ENCODE peak calls at places on chromosome 11, in eight cellular contexts. One of them, this sample, is unnamed.

GRCh38 chr11:120024046-120024445 is 113.9 kb downstream of the TRIM29 start:
- DNase-seq in AG10803: no peak
- DNase-seq in Calu3: no peak
- DNase-seq in NB4: no peak
- DNase-seq in activated T-helper 1 cell treated with anti-CD3 and anti-CD28 coated beads, Interleukin-12 subunit alpha, Interleukin-12 subunit beta, Interleukin-2, Interleukin-4 antibody, amounts not matched to agents 30 ng/mL and 10 ng/mL and 1 ng/mL, durations not matched to agents 14 hours and 24 hours and 36 hours: no peak
- DNase-seq in SW480: no peak
- DNase-seq in activated B cell treated with CpG ODN at 0.5 μM for 24 hours: no peak
- DNase-seq in brain microvascular endothelial cell: no peak
- DNase-seq in this sample: no peak

GRCh38 chr11:7690648-7691047 is 15.6 kb downstream of the OVCH2 start:
- DNase-seq in activated T-helper 1 cell treated with anti-CD3 and anti-CD28 coated beads, Interleukin-12 subunit alpha, Interleukin-12 subunit beta, Interleukin-2, Interleukin-4 antibody, amounts not matched to agents 30 ng/mL and 10 ng/mL and 1 ng/mL, durations not matched to agents 14 hours and 24 hours and 36 hours: no peak
- DNase-seq in activated B cell treated with CpG ODN at 0.5 μM for 24 hours: no peak
- DNase-seq in brain microvascular endothelial cell: no peak
- DNase-seq in SW480: peak
- DNase-seq in AG10803: no peak
- DNase-seq in NB4: no peak
- DNase-seq in Calu3: no peak
- DNase-seq in this sample: peak

GRCh38 chr11:123180574-123180973 is 14.5 kb downstream of the CLMP start:
- DNase-seq in NB4: no peak
- DNase-seq in activated B cell treated with CpG ODN at 0.5 μM for 24 hours: no peak
- DNase-seq in SW480: no peak
- DNase-seq in AG10803: peak
- DNase-seq in Calu3: no peak
- DNase-seq in activated T-helper 1 cell treated with anti-CD3 and anti-CD28 coated beads, Interleukin-12 subunit alpha, Interleukin-12 subunit beta, Interleukin-2, Interleukin-4 antibody, amounts not matched to agents 30 ng/mL and 10 ng/mL and 1 ng/mL, durations not matched to agents 14 hours and 24 hours and 36 hours: no peak
- DNase-seq in brain microvascular endothelial cell: no peak
- DNase-seq in this sample: no peak

GRCh38 chr11:125348704-125349635 is 147.1 kb downstream of the FEZ1 start:
- DNase-seq in activated T-helper 1 cell treated with anti-CD3 and anti-CD28 coated beads, Interleukin-12 subunit alpha, Interleukin-12 subunit beta, Interleukin-2, Interleukin-4 antibody, amounts not matched to agents 30 ng/mL and 10 ng/mL and 1 ng/mL, durations not matched to agents 14 hours and 24 hours and 36 hours: peak
- DNase-seq in activated B cell treated with CpG ODN at 0.5 μM for 24 hours: peak
- DNase-seq in NB4: peak
- DNase-seq in Calu3: peak
- DNase-seq in brain microvascular endothelial cell: peak
- DNase-seq in SW480: peak
- DNase-seq in AG10803: peak
- DNase-seq in this sample: peak

GRCh38 chr11:74971424-74971823 is 17.3 kb upstream of the NEU3 start:
- DNase-seq in AG10803: no peak
- DNase-seq in activated T-helper 1 cell treated with anti-CD3 and anti-CD28 coated beads, Interleukin-12 subunit alpha, Interleukin-12 subunit beta, Interleukin-2, Interleukin-4 antibody, amounts not matched to agents 30 ng/mL and 10 ng/mL and 1 ng/mL, durations not matched to agents 14 hours and 24 hours and 36 hours: no peak
- DNase-seq in activated B cell treated with CpG ODN at 0.5 μM for 24 hours: no peak
- DNase-seq in NB4: no peak
- DNase-seq in brain microvascular endothelial cell: no peak
- DNase-seq in Calu3: no peak
- DNase-seq in SW480: no peak
- DNase-seq in this sample: no peak

GRCh38 chr11:44673691-44674090 is 53.1 kb upstream of the TSPAN18 start:
- DNase-seq in AG10803: no peak
- DNase-seq in brain microvascular endothelial cell: no peak
- DNase-seq in SW480: no peak
- DNase-seq in activated T-helper 1 cell treated with anti-CD3 and anti-CD28 coated beads, Interleukin-12 subunit alpha, Interleukin-12 subunit beta, Interleukin-2, Interleukin-4 antibody, amounts not matched to agents 30 ng/mL and 10 ng/mL and 1 ng/mL, durations not matched to agents 14 hours and 24 hours and 36 hours: no peak
- DNase-seq in activated B cell treated with CpG ODN at 0.5 μM for 24 hours: no peak
- DNase-seq in Calu3: no peak
- DNase-seq in NB4: peak
- DNase-seq in this sample: no peak

GRCh38 chr11:58513747-58514367 is 6.0 kb upstream of the OR5B21 start:
- DNase-seq in activated B cell treated with CpG ODN at 0.5 μM for 24 hours: no peak
- DNase-seq in AG10803: peak
- DNase-seq in brain microvascular endothelial cell: peak
- DNase-seq in SW480: peak
- DNase-seq in NB4: peak
- DNase-seq in activated T-helper 1 cell treated with anti-CD3 and anti-CD28 coated beads, Interleukin-12 subunit alpha, Interleukin-12 subunit beta, Interleukin-2, Interleukin-4 antibody, amounts not matched to agents 30 ng/mL and 10 ng/mL and 1 ng/mL, durations not matched to agents 14 hours and 24 hours and 36 hours: no peak
- DNase-seq in Calu3: peak
- DNase-seq in this sample: peak

GRCh38 chr11:75140269-75141138 is 10.4 kb upstream of the SLCO2B1 start:
- DNase-seq in activated T-helper 1 cell treated with anti-CD3 and anti-CD28 coated beads, Interleukin-12 subunit alpha, Interleukin-12 subunit beta, Interleukin-2, Interleukin-4 antibody, amounts not matched to agents 30 ng/mL and 10 ng/mL and 1 ng/mL, durations not matched to agents 14 hours and 24 hours and 36 hours: peak
- DNase-seq in SW480: peak
- DNase-seq in AG10803: peak
- DNase-seq in activated B cell treated with CpG ODN at 0.5 μM for 24 hours: peak
- DNase-seq in NB4: peak
- DNase-seq in brain microvascular endothelial cell: peak
- DNase-seq in Calu3: peak
- DNase-seq in this sample: peak

GRCh38 chr11:117915219-117915618 is 14.0 kb downstream of the TMPRSS13 start:
- DNase-seq in AG10803: no peak
- DNase-seq in Calu3: no peak
- DNase-seq in activated T-helper 1 cell treated with anti-CD3 and anti-CD28 coated beads, Interleukin-12 subunit alpha, Interleukin-12 subunit beta, Interleukin-2, Interleukin-4 antibody, amounts not matched to agents 30 ng/mL and 10 ng/mL and 1 ng/mL, durations not matched to agents 14 hours and 24 hours and 36 hours: no peak
- DNase-seq in NB4: peak
- DNase-seq in brain microvascular endothelial cell: no peak
- DNase-seq in SW480: no peak
- DNase-seq in activated B cell treated with CpG ODN at 0.5 μM for 24 hours: no peak
- DNase-seq in this sample: no peak

GRCh38 chr11:72641900-72642814 is 32.1 kb downstream of the PDE2A start:
- DNase-seq in AG10803: peak
- DNase-seq in SW480: peak
- DNase-seq in activated B cell treated with CpG ODN at 0.5 μM for 24 hours: peak
- DNase-seq in activated T-helper 1 cell treated with anti-CD3 and anti-CD28 coated beads, Interleukin-12 subunit alpha, Interleukin-12 subunit beta, Interleukin-2, Interleukin-4 antibody, amounts not matched to agents 30 ng/mL and 10 ng/mL and 1 ng/mL, durations not matched to agents 14 hours and 24 hours and 36 hours: no peak
- DNase-seq in NB4: peak
- DNase-seq in Calu3: peak
- DNase-seq in brain microvascular endothelial cell: no peak
- DNase-seq in this sample: peak

GRCh38 chr11:82686211-82686610 is 47.5 kb downstream of the FAM181B start:
- DNase-seq in SW480: no peak
- DNase-seq in Calu3: no peak
- DNase-seq in activated B cell treated with CpG ODN at 0.5 μM for 24 hours: no peak
- DNase-seq in AG10803: no peak
- DNase-seq in NB4: no peak
- DNase-seq in activated T-helper 1 cell treated with anti-CD3 and anti-CD28 coated beads, Interleukin-12 subunit alpha, Interleukin-12 subunit beta, Interleukin-2, Interleukin-4 antibody, amounts not matched to agents 30 ng/mL and 10 ng/mL and 1 ng/mL, durations not matched to agents 14 hours and 24 hours and 36 hours: no peak
- DNase-seq in brain microvascular endothelial cell: no peak
- DNase-seq in this sample: no peak

GRCh38 chr11:112377946-112378345 is 117.3 kb upstream of the PLET1 start:
- DNase-seq in NB4: no peak
- DNase-seq in activated T-helper 1 cell treated with anti-CD3 and anti-CD28 coated beads, Interleukin-12 subunit alpha, Interleukin-12 subunit beta, Interleukin-2, Interleukin-4 antibody, amounts not matched to agents 30 ng/mL and 10 ng/mL and 1 ng/mL, durations not matched to agents 14 hours and 24 hours and 36 hours: no peak
- DNase-seq in activated B cell treated with CpG ODN at 0.5 μM for 24 hours: no peak
- DNase-seq in AG10803: no peak
- DNase-seq in SW480: no peak
- DNase-seq in Calu3: no peak
- DNase-seq in brain microvascular endothelial cell: no peak
- DNase-seq in this sample: no peak

GRCh38 chr11:28566643-28567042 is 458.5 kb downstream of the METTL15 start:
- DNase-seq in brain microvascular endothelial cell: peak
- DNase-seq in activated T-helper 1 cell treated with anti-CD3 and anti-CD28 coated beads, Interleukin-12 subunit alpha, Interleukin-12 subunit beta, Interleukin-2, Interleukin-4 antibody, amounts not matched to agents 30 ng/mL and 10 ng/mL and 1 ng/mL, durations not matched to agents 14 hours and 24 hours and 36 hours: no peak
- DNase-seq in NB4: no peak
- DNase-seq in AG10803: peak
- DNase-seq in activated B cell treated with CpG ODN at 0.5 μM for 24 hours: no peak
- DNase-seq in Calu3: peak
- DNase-seq in SW480: no peak
- DNase-seq in this sample: no peak

GRCh38 chr11:120180571-120181445 is 30.0 kb upstream of the OAF start:
- DNase-seq in activated B cell treated with CpG ODN at 0.5 μM for 24 hours: peak
- DNase-seq in SW480: no peak
- DNase-seq in activated T-helper 1 cell treated with anti-CD3 and anti-CD28 coated beads, Interleukin-12 subunit alpha, Interleukin-12 subunit beta, Interleukin-2, Interleukin-4 antibody, amounts not matched to agents 30 ng/mL and 10 ng/mL and 1 ng/mL, durations not matched to agents 14 hours and 24 hours and 36 hours: no peak
- DNase-seq in AG10803: peak
- DNase-seq in brain microvascular endothelial cell: peak
- DNase-seq in Calu3: no peak
- DNase-seq in NB4: peak
- DNase-seq in this sample: no peak

GRCh38 chr11:64744544-64745218 is 739 bp upstream of the RASGRP2 start:
- DNase-seq in AG10803: no peak
- DNase-seq in Calu3: no peak
- DNase-seq in brain microvascular endothelial cell: no peak
- DNase-seq in NB4: peak
- DNase-seq in SW480: no peak
- DNase-seq in activated B cell treated with CpG ODN at 0.5 μM for 24 hours: peak
- DNase-seq in activated T-helper 1 cell treated with anti-CD3 and anti-CD28 coated beads, Interleukin-12 subunit alpha, Interleukin-12 subunit beta, Interleukin-2, Interleukin-4 antibody, amounts not matched to agents 30 ng/mL and 10 ng/mL and 1 ng/mL, durations not matched to agents 14 hours and 24 hours and 36 hours: peak
- DNase-seq in this sample: no peak

GRCh38 chr11:61149624-61150615 is 11.3 kb downstream of the VPS37C start:
- DNase-seq in SW480: no peak
- DNase-seq in Calu3: peak
- DNase-seq in activated T-helper 1 cell treated with anti-CD3 and anti-CD28 coated beads, Interleukin-12 subunit alpha, Interleukin-12 subunit beta, Interleukin-2, Interleukin-4 antibody, amounts not matched to agents 30 ng/mL and 10 ng/mL and 1 ng/mL, durations not matched to agents 14 hours and 24 hours and 36 hours: no peak
- DNase-seq in NB4: no peak
- DNase-seq in AG10803: no peak
- DNase-seq in brain microvascular endothelial cell: no peak
- DNase-seq in activated B cell treated with CpG ODN at 0.5 μM for 24 hours: no peak
- DNase-seq in this sample: peak

GRCh38 chr11:112899235-112899634 is 62.0 kb upstream of the NCAM1 start:
- DNase-seq in AG10803: no peak
- DNase-seq in SW480: no peak
- DNase-seq in brain microvascular endothelial cell: no peak
- DNase-seq in activated T-helper 1 cell treated with anti-CD3 and anti-CD28 coated beads, Interleukin-12 subunit alpha, Interleukin-12 subunit beta, Interleukin-2, Interleukin-4 antibody, amounts not matched to agents 30 ng/mL and 10 ng/mL and 1 ng/mL, durations not matched to agents 14 hours and 24 hours and 36 hours: no peak
- DNase-seq in NB4: no peak
- DNase-seq in Calu3: no peak
- DNase-seq in activated B cell treated with CpG ODN at 0.5 μM for 24 hours: no peak
- DNase-seq in this sample: no peak

GRCh38 chr11:19679952-19680823 is 32.4 kb upstream of the NAV2 start:
- DNase-seq in activated T-helper 1 cell treated with anti-CD3 and anti-CD28 coated beads, Interleukin-12 subunit alpha, Interleukin-12 subunit beta, Interleukin-2, Interleukin-4 antibody, amounts not matched to agents 30 ng/mL and 10 ng/mL and 1 ng/mL, durations not matched to agents 14 hours and 24 hours and 36 hours: no peak
- DNase-seq in NB4: no peak
- DNase-seq in activated B cell treated with CpG ODN at 0.5 μM for 24 hours: no peak
- DNase-seq in Calu3: peak
- DNase-seq in SW480: peak
- DNase-seq in AG10803: peak
- DNase-seq in brain microvascular endothelial cell: peak
- DNase-seq in this sample: peak

GRCh38 chr11:125941606-125942275 is 4.1 kb upstream of the VSIG10L2 start:
- DNase-seq in activated B cell treated with CpG ODN at 0.5 μM for 24 hours: no peak
- DNase-seq in SW480: peak
- DNase-seq in Calu3: peak
- DNase-seq in NB4: peak
- DNase-seq in activated T-helper 1 cell treated with anti-CD3 and anti-CD28 coated beads, Interleukin-12 subunit alpha, Interleukin-12 subunit beta, Interleukin-2, Interleukin-4 antibody, amounts not matched to agents 30 ng/mL and 10 ng/mL and 1 ng/mL, durations not matched to agents 14 hours and 24 hours and 36 hours: peak
- DNase-seq in brain microvascular endothelial cell: no peak
- DNase-seq in AG10803: peak
- DNase-seq in this sample: peak

GRCh38 chr11:40421187-40421586 is 1038.3 kb downstream of the LRRC4C start:
- DNase-seq in SW480: no peak
- DNase-seq in NB4: no peak
- DNase-seq in AG10803: no peak
- DNase-seq in brain microvascular endothelial cell: no peak
- DNase-seq in Calu3: no peak
- DNase-seq in activated T-helper 1 cell treated with anti-CD3 and anti-CD28 coated beads, Interleukin-12 subunit alpha, Interleukin-12 subunit beta, Interleukin-2, Interleukin-4 antibody, amounts not matched to agents 30 ng/mL and 10 ng/mL and 1 ng/mL, durations not matched to agents 14 hours and 24 hours and 36 hours: no peak
- DNase-seq in activated B cell treated with CpG ODN at 0.5 μM for 24 hours: no peak
- DNase-seq in this sample: no peak

GRCh38 chr11:80502511-80502910 is 1061.7 kb upstream of the TENM4 start:
- DNase-seq in activated B cell treated with CpG ODN at 0.5 μM for 24 hours: no peak
- DNase-seq in AG10803: no peak
- DNase-seq in SW480: no peak
- DNase-seq in brain microvascular endothelial cell: no peak
- DNase-seq in NB4: no peak
- DNase-seq in Calu3: no peak
- DNase-seq in activated T-helper 1 cell treated with anti-CD3 and anti-CD28 coated beads, Interleukin-12 subunit alpha, Interleukin-12 subunit beta, Interleukin-2, Interleukin-4 antibody, amounts not matched to agents 30 ng/mL and 10 ng/mL and 1 ng/mL, durations not matched to agents 14 hours and 24 hours and 36 hours: no peak
- DNase-seq in this sample: no peak

GRCh38 chr11:23471878-23472277 is 611.6 kb upstream of the CCDC179 start:
- DNase-seq in SW480: no peak
- DNase-seq in activated B cell treated with CpG ODN at 0.5 μM for 24 hours: no peak
- DNase-seq in brain microvascular endothelial cell: no peak
- DNase-seq in NB4: no peak
- DNase-seq in Calu3: no peak
- DNase-seq in AG10803: no peak
- DNase-seq in activated T-helper 1 cell treated with anti-CD3 and anti-CD28 coated beads, Interleukin-12 subunit alpha, Interleukin-12 subunit beta, Interleukin-2, Interleukin-4 antibody, amounts not matched to agents 30 ng/mL and 10 ng/mL and 1 ng/mL, durations not matched to agents 14 hours and 24 hours and 36 hours: no peak
- DNase-seq in this sample: no peak

GRCh38 chr11:60077216-60077817 is 11.1 kb upstream of the MS4A2 start:
- DNase-seq in activated T-helper 1 cell treated with anti-CD3 and anti-CD28 coated beads, Interleukin-12 subunit alpha, Interleukin-12 subunit beta, Interleukin-2, Interleukin-4 antibody, amounts not matched to agents 30 ng/mL and 10 ng/mL and 1 ng/mL, durations not matched to agents 14 hours and 24 hours and 36 hours: no peak
- DNase-seq in brain microvascular endothelial cell: no peak
- DNase-seq in AG10803: no peak
- DNase-seq in activated B cell treated with CpG ODN at 0.5 μM for 24 hours: no peak
- DNase-seq in Calu3: no peak
- DNase-seq in NB4: peak
- DNase-seq in SW480: no peak
- DNase-seq in this sample: no peak

GRCh38 chr11:67437082-67437821 is at the start of gene PTPRCAP:
- DNase-seq in NB4: peak
- DNase-seq in activated B cell treated with CpG ODN at 0.5 μM for 24 hours: peak
- DNase-seq in brain microvascular endothelial cell: no peak
- DNase-seq in activated T-helper 1 cell treated with anti-CD3 and anti-CD28 coated beads, Interleukin-12 subunit alpha, Interleukin-12 subunit beta, Interleukin-2, Interleukin-4 antibody, amounts not matched to agents 30 ng/mL and 10 ng/mL and 1 ng/mL, durations not matched to agents 14 hours and 24 hours and 36 hours: peak
- DNase-seq in AG10803: no peak
- DNase-seq in SW480: no peak
- DNase-seq in Calu3: no peak
- DNase-seq in this sample: no peak

GRCh38 chr11:34671946-34672345 is 51.1 kb downstream of the EHF start:
- DNase-seq in AG10803: no peak
- DNase-seq in NB4: no peak
- DNase-seq in Calu3: no peak
- DNase-seq in brain microvascular endothelial cell: no peak
- DNase-seq in activated B cell treated with CpG ODN at 0.5 μM for 24 hours: no peak
- DNase-seq in activated T-helper 1 cell treated with anti-CD3 and anti-CD28 coated beads, Interleukin-12 subunit alpha, Interleukin-12 subunit beta, Interleukin-2, Interleukin-4 antibody, amounts not matched to agents 30 ng/mL and 10 ng/mL and 1 ng/mL, durations not matched to agents 14 hours and 24 hours and 36 hours: no peak
- DNase-seq in SW480: no peak
- DNase-seq in this sample: peak

GRCh38 chr11:75718406-75719088 is 909 bp downstream of the MOGAT2 start:
- DNase-seq in activated T-helper 1 cell treated with anti-CD3 and anti-CD28 coated beads, Interleukin-12 subunit alpha, Interleukin-12 subunit beta, Interleukin-2, Interleukin-4 antibody, amounts not matched to agents 30 ng/mL and 10 ng/mL and 1 ng/mL, durations not matched to agents 14 hours and 24 hours and 36 hours: no peak
- DNase-seq in Calu3: no peak
- DNase-seq in NB4: peak
- DNase-seq in SW480: no peak
- DNase-seq in AG10803: no peak
- DNase-seq in activated B cell treated with CpG ODN at 0.5 μM for 24 hours: no peak
- DNase-seq in brain microvascular endothelial cell: no peak
- DNase-seq in this sample: peak

GRCh38 chr11:113384551-113384950 is 3.0 kb upstream of the ANKK1 start:
- DNase-seq in SW480: peak
- DNase-seq in AG10803: peak
- DNase-seq in Calu3: no peak
- DNase-seq in brain microvascular endothelial cell: peak
- DNase-seq in activated B cell treated with CpG ODN at 0.5 μM for 24 hours: no peak
- DNase-seq in NB4: no peak
- DNase-seq in activated T-helper 1 cell treated with anti-CD3 and anti-CD28 coated beads, Interleukin-12 subunit alpha, Interleukin-12 subunit beta, Interleukin-2, Interleukin-4 antibody, amounts not matched to agents 30 ng/mL and 10 ng/mL and 1 ng/mL, durations not matched to agents 14 hours and 24 hours and 36 hours: no peak
- DNase-seq in this sample: peak

GRCh38 chr11:67640021-67640757 is 626 bp upstream of the TBX10 start:
- DNase-seq in NB4: peak
- DNase-seq in activated B cell treated with CpG ODN at 0.5 μM for 24 hours: no peak
- DNase-seq in SW480: peak
- DNase-seq in brain microvascular endothelial cell: peak
- DNase-seq in activated T-helper 1 cell treated with anti-CD3 and anti-CD28 coated beads, Interleukin-12 subunit alpha, Interleukin-12 subunit beta, Interleukin-2, Interleukin-4 antibody, amounts not matched to agents 30 ng/mL and 10 ng/mL and 1 ng/mL, durations not matched to agents 14 hours and 24 hours and 36 hours: peak
- DNase-seq in AG10803: peak
- DNase-seq in Calu3: peak
- DNase-seq in this sample: peak

GRCh38 chr11:126303623-126304456 is at the start of gene DCPS:
- DNase-seq in NB4: peak
- DNase-seq in brain microvascular endothelial cell: peak
- DNase-seq in activated B cell treated with CpG ODN at 0.5 μM for 24 hours: peak
- DNase-seq in AG10803: peak
- DNase-seq in Calu3: peak
- DNase-seq in activated T-helper 1 cell treated with anti-CD3 and anti-CD28 coated beads, Interleukin-12 subunit alpha, Interleukin-12 subunit beta, Interleukin-2, Interleukin-4 antibody, amounts not matched to agents 30 ng/mL and 10 ng/mL and 1 ng/mL, durations not matched to agents 14 hours and 24 hours and 36 hours: peak
- DNase-seq in SW480: peak
- DNase-seq in this sample: peak

GRCh38 chr11:82406611-82407010 is 327.1 kb downstream of the FAM181B start:
- DNase-seq in Calu3: no peak
- DNase-seq in activated B cell treated with CpG ODN at 0.5 μM for 24 hours: no peak
- DNase-seq in AG10803: no peak
- DNase-seq in NB4: no peak
- DNase-seq in SW480: no peak
- DNase-seq in brain microvascular endothelial cell: no peak
- DNase-seq in activated T-helper 1 cell treated with anti-CD3 and anti-CD28 coated beads, Interleukin-12 subunit alpha, Interleukin-12 subunit beta, Interleukin-2, Interleukin-4 antibody, amounts not matched to agents 30 ng/mL and 10 ng/mL and 1 ng/mL, durations not matched to agents 14 hours and 24 hours and 36 hours: no peak
- DNase-seq in this sample: no peak

GRCh38 chr11:57324154-57324885 is 432 bp downstream of the TNKS1BP1 start:
- DNase-seq in activated T-helper 1 cell treated with anti-CD3 and anti-CD28 coated beads, Interleukin-12 subunit alpha, Interleukin-12 subunit beta, Interleukin-2, Interleukin-4 antibody, amounts not matched to agents 30 ng/mL and 10 ng/mL and 1 ng/mL, durations not matched to agents 14 hours and 24 hours and 36 hours: no peak
- DNase-seq in SW480: peak
- DNase-seq in NB4: peak
- DNase-seq in AG10803: peak
- DNase-seq in brain microvascular endothelial cell: peak
- DNase-seq in Calu3: peak
- DNase-seq in activated B cell treated with CpG ODN at 0.5 μM for 24 hours: no peak
- DNase-seq in this sample: peak

GRCh38 chr11:104531894-104532293 is 366.4 kb downstream of the CASP12 start:
- DNase-seq in Calu3: no peak
- DNase-seq in brain microvascular endothelial cell: no peak
- DNase-seq in activated T-helper 1 cell treated with anti-CD3 and anti-CD28 coated beads, Interleukin-12 subunit alpha, Interleukin-12 subunit beta, Interleukin-2, Interleukin-4 antibody, amounts not matched to agents 30 ng/mL and 10 ng/mL and 1 ng/mL, durations not matched to agents 14 hours and 24 hours and 36 hours: no peak
- DNase-seq in activated B cell treated with CpG ODN at 0.5 μM for 24 hours: no peak
- DNase-seq in AG10803: no peak
- DNase-seq in NB4: peak
- DNase-seq in SW480: no peak
- DNase-seq in this sample: no peak